ENCODE peak calls at places on chromosome 5, in six cellular contexts. T is stimulated activated CD8-positive, alpha-beta memory T cell treated with anti-CD3 and anti-CD28 coated beads, Interleukin-15, amount 100 ng/mL, for 24 hours; Z is NCI-H1092 treated with DMSO at 0.1 percent for 48 hours; S is osteocyte; B is GM12865; V is upper lobe of left lung. K is an unnamed sample.

GRCh38 chr5:43042176-43042625 is 2.1 kb upstream of the ANXA2R start:
- DNase-seq in S (no peak), Z (no peak), B (peak; percentile 93), T (peak; percentile 40), V (peak; percentile 79), K (peak; percentile 93)

GRCh38 chr5:99973779-99974178 is 561.4 kb upstream of the FAM174A start:
- DNase-seq in V (no peak), T (no peak), B (no peak), Z (no peak), S (no peak), K (no peak)

GRCh38 chr5:96149546-96149945 is 187.9 kb upstream of the ELL2 start:
- DNase-seq in B (peak; percentile 7), T (no peak), V (no peak), S (no peak), Z (no peak), K (no peak)

GRCh38 chr5:91219803-91220371 is 163.2 kb downstream of the ARRDC3 start:
- DNase-seq in T (no peak), V (no peak), B (peak; percentile 64), S (no peak), Z (no peak), K (no peak)

GRCh38 chr5:92795633-92796032 is 785.4 kb downstream of the NR2F1-AS1 start:
- DNase-seq in B (no peak), Z (no peak), T (no peak), S (no peak), V (no peak), K (no peak)

GRCh38 chr5:122341087-122341486 is 29.1 kb downstream of the SNCAIP start:
- DNase-seq in B (peak; percentile 28), V (no peak), T (no peak), S (no peak), Z (peak; percentile 100), K (no peak)

GRCh38 chr5:178383919-178384814 is 151.6 kb upstream of the PHYKPL start:
- DNase-seq in B (no peak), T (no peak), S (no peak), V (no peak), Z (no peak), K (no peak)

GRCh38 chr5:10577371-10578291 is 13.8 kb downstream of the ANKRD33B start:
- DNase-seq in Z (no peak), V (peak; percentile 23), S (no peak), B (peak; percentile 73), T (no peak), K (no peak)

GRCh38 chr5:75509956-75510355 is 1.5 kb downstream of the CERT1 start:
- DNase-seq in S (no peak), Z (no peak), V (peak; percentile 60), B (peak; percentile 45), T (no peak), K (no peak)

GRCh38 chr5:95817430-95817829 is 5.1 kb downstream of the GLRX start:
- DNase-seq in V (peak; percentile 45), B (no peak), T (no peak), Z (no peak), S (no peak), K (no peak)

GRCh38 chr5:15191012-15191411 is 309.0 kb upstream of the FBXL7 start:
- DNase-seq in Z (no peak), T (no peak), V (no peak), S (no peak), B (no peak), K (no peak)

GRCh38 chr5:39364367-39364766 is at the start of gene C9:
- DNase-seq in T (no peak), S (no peak), B (no peak), Z (no peak), V (no peak), K (no peak)

GRCh38 chr5:80569961-80570786 is at the start of gene ANKRD34B:
- DNase-seq in B (peak; percentile 63), T (no peak), V (peak; percentile 26), Z (no peak), S (peak; percentile 81), K (no peak)

GRCh38 chr5:163561339-163561738 is 55.9 kb downstream of the MAT2B start:
- DNase-seq in Z (no peak), T (no peak), V (no peak), B (no peak), S (no peak), K (no peak)

GRCh38 chr5:110817437-110817836 is 78.6 kb downstream of the SLC25A46 start:
- DNase-seq in Z (no peak), S (no peak), B (no peak), T (no peak), V (no peak), K (no peak)

GRCh38 chr5:54551906-54552305 is 34.3 kb downstream of the SNX18 start:
- DNase-seq in V (no peak), S (no peak), T (no peak), Z (no peak), B (no peak), K (no peak)

GRCh38 chr5:154397652-154398406 is 48.0 kb upstream of the SAP30L start:
- DNase-seq in Z (peak; percentile 41), V (peak; percentile 37), S (no peak), B (no peak), T (no peak), K (no peak)

GRCh38 chr5:71651554-71651953 is 64.4 kb downstream of the MCCC2 start:
- DNase-seq in T (no peak), V (no peak), Z (no peak), S (no peak), B (no peak), K (no peak)

GRCh38 chr5:128534729-128535128 is 3.3 kb downstream of the FBN2 start:
- DNase-seq in T (no peak), V (no peak), B (no peak), Z (no peak), S (no peak), K (no peak)

GRCh38 chr5:14063691-14064090 is 79.5 kb upstream of the TRIO start:
- DNase-seq in V (no peak), T (no peak), Z (no peak), S (no peak), B (no peak), K (no peak)

GRCh38 chr5:150514708-150515211 is 6.8 kb downstream of the NDST1 start:
- DNase-seq in B (no peak), V (peak; percentile 61), Z (peak; percentile 2), S (no peak), T (no peak), K (no peak)

GRCh38 chr5:13830536-13830935 is 114.0 kb downstream of the DNAH5 start:
- DNase-seq in V (no peak), T (no peak), Z (no peak), B (no peak), S (no peak), K (no peak)

GRCh38 chr5:131536211-131536826 is 98.7 kb downstream of the RAPGEF6 start:
- DNase-seq in Z (peak; percentile 18), S (no peak), B (peak; percentile 60), V (no peak), T (no peak), K (peak; percentile 45)

GRCh38 chr5:122721127-122721526 is 53.8 kb upstream of the SNX2 start:
- DNase-seq in B (no peak), V (no peak), Z (no peak), S (no peak), T (no peak), K (no peak)

GRCh38 chr5:150542933-150543445 is 35.1 kb downstream of the NDST1 start:
- DNase-seq in T (no peak), S (no peak), Z (no peak), B (no peak), V (peak; percentile 51), K (no peak)

K was measured in GF-D8.